ENCODE peak calls at places on chromosomes 7 and 10, in nine cellular contexts. Q is fibroblast of the aortic adventitia, K is thoracic aorta, L is psoas muscle, D is GM13976, V is tibial artery, O is fibroblast of lung, R is AG04450, U is colonic mucosa. B is an unnamed sample.

GRCh38 chr10:44293306-44293778 is 91.6 kb downstream of the CXCL12 start:
- DNase-seq in O (no peak), K (no peak), R (no peak), U (no peak), L (peak; percentile 48), Q (no peak), V (no peak), D (peak; percentile 55), B (no peak)

GRCh38 chr7:94360926-94361325 is 33.8 kb upstream of the COL1A2 start:
- DNase-seq in K (no peak), R (no peak), V (no peak), U (no peak), D (no peak), L (no peak), O (no peak), Q (peak; percentile 32), B (no peak)

GRCh38 chr7:103094102-103094501 is 19.2 kb downstream of the ARMC10 start:
- DNase-seq in D (no peak), V (no peak), K (no peak), R (no peak), U (no peak), O (no peak), Q (peak; percentile 22), L (no peak), B (no peak)

GRCh38 chr10:107689318-107689717 is 524.8 kb upstream of the SORCS1 start:
- DNase-seq in Q (no peak), D (no peak), R (no peak), V (no peak), K (no peak), O (no peak), L (no peak), U (no peak), B (no peak)

GRCh38 chr7:123961731-123962130 is 36.7 kb downstream of the SPAM1 start:
- DNase-seq in R (no peak), O (no peak), L (no peak), Q (no peak), D (no peak), V (no peak), U (no peak), K (no peak), B (no peak)

GRCh38 chr10:128174581-128175559 is 48.6 kb upstream of the MKI67 start:
- DNase-seq in O (no peak), V (no peak), U (no peak), D (no peak), K (no peak), R (no peak), L (no peak), Q (no peak), B (no peak)

GRCh38 chr10:16950686-16951681 is 133.8 kb upstream of the RSU1 start:
- DNase-seq in K (no peak), R (no peak), O (peak; percentile 38), U (no peak), L (no peak), Q (peak; percentile 67), V (no peak), D (no peak), B (no peak)

GRCh38 chr7:40301486-40302065 is 166.8 kb downstream of the SUGCT start:
- DNase-seq in L (no peak), K (no peak), Q (peak; percentile 43), R (no peak), D (no peak), O (no peak), V (no peak), U (no peak), B (no peak)

GRCh38 chr10:33179056-33179455 is 155.4 kb downstream of the NRP1 start:
- DNase-seq in K (no peak), L (no peak), R (no peak), V (no peak), D (no peak), U (no peak), Q (no peak), O (no peak), B (no peak)

GRCh38 chr7:150357771-150358427 is 10.7 kb upstream of the REPIN1 start:
- DNase-seq in U (no peak), V (peak; percentile 23), K (no peak), O (no peak), L (no peak), Q (no peak), R (no peak), D (no peak), B (no peak)

GRCh38 chr10:7045891-7046599 is 364.8 kb downstream of the SFMBT2 start:
- DNase-seq in R (no peak), L (no peak), V (no peak), Q (no peak), K (no peak), O (no peak), U (no peak), D (no peak), B (no peak)

GRCh38 chr10:86971146-86971991 is 3.1 kb downstream of the ADIRF start:
- DNase-seq in U (peak; percentile 92), V (peak; percentile 98), K (no peak), D (peak; percentile 89), R (peak; percentile 72), Q (peak; percentile 85), O (peak; percentile 89), L (peak; percentile 96), B (no peak)

GRCh38 chr10:79094412-79095175 is 25.8 kb downstream of the ZMIZ1 start:
- DNase-seq in R (no peak), Q (no peak), U (no peak), V (no peak), D (no peak), L (no peak), K (no peak), O (no peak), B (no peak)

DNA sequence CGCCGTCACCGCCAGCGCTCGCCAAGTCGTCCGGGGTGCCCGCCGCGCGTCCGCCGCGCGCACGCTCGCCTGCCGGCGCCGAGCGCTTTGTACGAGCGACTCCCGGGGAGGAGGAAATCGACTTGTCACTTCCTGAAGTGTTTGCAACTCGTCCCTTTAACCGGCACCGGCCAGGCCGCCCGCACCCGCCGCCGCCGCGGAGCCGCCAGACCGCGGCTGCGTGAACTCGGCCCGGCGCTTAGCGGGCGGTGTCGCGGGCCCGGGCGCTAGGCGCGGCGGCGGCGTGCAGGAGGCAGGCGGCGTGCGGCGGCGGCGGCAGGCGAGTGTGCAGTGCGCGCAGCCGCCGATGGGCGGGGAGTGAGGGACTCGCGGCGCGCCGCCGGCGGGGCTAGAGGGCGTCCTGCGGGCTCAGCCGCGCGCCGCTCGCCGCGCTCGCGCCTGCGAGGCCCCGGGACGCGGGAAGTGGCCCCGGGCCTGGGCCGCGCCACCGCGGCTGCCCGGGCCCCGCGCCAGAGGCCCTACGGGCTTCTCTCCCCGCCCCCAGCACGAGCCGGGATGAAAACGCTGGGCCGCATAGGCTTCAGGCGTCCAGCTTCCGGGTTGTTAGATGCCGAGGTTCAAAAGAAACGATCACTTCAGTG is at the start of gene FAM53B:
- DNase-seq in L (peak; percentile 93), V (peak; percentile 88), R (no peak), O (peak; percentile 78), U (peak; percentile 84), D (peak; percentile 87), Q (peak; percentile 60), K (no peak), B (no peak)
- TF ChIP-seq CTCF in L (peak; percentile 35), V (no peak), R (no peak), O (no peak), U (no peak), D (no peak), Q (peak; percentile 9), K (no peak), B (peak; percentile 7)

GRCh38 chr10:67657775-67658174 is 38.2 kb downstream of the CTNNA3 start:
- DNase-seq in K (no peak), V (no peak), U (no peak), D (no peak), L (no peak), O (no peak), R (no peak), Q (no peak), B (no peak)
- TF ChIP-seq CTCF in K (no peak), V (no peak), U (no peak), D (no peak), L (no peak), O (no peak), R (no peak), Q (no peak), B (no peak)

GRCh38 chr7:116988363-116988989 is 35.2 kb downstream of the ST7 start:
- DNase-seq in K (no peak), O (peak; percentile 31), L (no peak), R (no peak), Q (no peak), U (no peak), V (no peak), D (no peak), B (no peak)
- TF ChIP-seq CTCF in K (peak; percentile 45), O (no peak), L (peak; percentile 51), R (no peak), Q (peak; percentile 23), U (no peak), V (peak; percentile 47), D (no peak), B (peak; percentile 1)

GRCh38 chr10:123417414-123417813 is 248.7 kb upstream of the GPR26 start:
- DNase-seq in U (no peak), V (no peak), Q (no peak), O (no peak), L (no peak), R (no peak), K (no peak), D (no peak), B (no peak)

GRCh38 chr10:123408660-123409059 is 254.5 kb downstream of the BUB3 start:
- DNase-seq in Q (no peak), K (no peak), L (no peak), U (no peak), R (no peak), D (no peak), O (no peak), V (no peak), B (no peak)

GRCh38 chr10:123413353-123413752 is 252.8 kb upstream of the GPR26 start:
- DNase-seq in R (no peak), D (no peak), U (no peak), O (no peak), Q (no peak), L (no peak), K (no peak), V (no peak), B (no peak)
- TF ChIP-seq CTCF in R (no peak), D (no peak), U (no peak), O (no peak), Q (no peak), L (no peak), K (no peak), V (no peak), B (no peak)

GRCh38 chr7:268991-269390 is 21.0 kb upstream of the FOXL3 start:
- DNase-seq in U (no peak), L (no peak), K (no peak), R (no peak), Q (no peak), O (no peak), V (no peak), D (no peak), B (no peak)

GRCh38 chr7:265192-265997 is 24.6 kb upstream of the FOXL3 start:
- DNase-seq in Q (no peak), K (no peak), O (no peak), D (no peak), R (no peak), V (no peak), L (peak; percentile 46), U (no peak), B (no peak)

GRCh38 chr7:264541-265191 is 25.3 kb upstream of the FOXL3 start:
- DNase-seq in L (peak; percentile 26), K (no peak), R (no peak), D (no peak), V (no peak), Q (no peak), U (peak; percentile 85), O (no peak), B (no peak)

GRCh38 chr7:265998-266850 is 23.7 kb upstream of the FOXL3 start:
- DNase-seq in L (peak; percentile 49), R (no peak), O (no peak), K (no peak), U (no peak), D (no peak), Q (no peak), V (no peak), B (no peak)

GRCh38 chr7:266851-267840 is 22.8 kb upstream of the FOXL3 start:
- DNase-seq in O (no peak), Q (no peak), V (no peak), K (no peak), D (no peak), L (peak; percentile 70), U (peak; percentile 65), R (no peak), B (no peak)
- TF ChIP-seq CTCF in O (peak; percentile 40), Q (peak; percentile 26), V (peak; percentile 44), K (peak; percentile 49), D (no peak), L (peak; percentile 50), U (peak; percentile 19), R (no peak), B (peak; percentile 23)

B was measured in AG04449.